ENCODE peak calls at places on chromosomes 3 and 15, in eight cellular contexts. A is NCI-H748 treated with DMSO at 0.1 percent for 48 hours; Z is RPMI7951; D is A172; O is activated T-helper 1 cell treated with anti-CD3 and anti-CD28 coated beads, Interleukin-12 subunit alpha, Interleukin-12 subunit beta, Interleukin-2, Interleukin-4 antibody, amounts not matched to agents 30 ng/mL and 10 ng/mL and 1 ng/mL, durations not matched to agents 14 hours and 24 hours and 36 hours; X is stimulated activated CD4-positive, alpha-beta T cell treated with anti-CD3 and anti-CD28 coated beads, Interleukin-2, amount 100 ng/mL, for 48 hours; G is HTR-8/SVneo; Y is Right ventricle myocardium superior. S is an unnamed sample.
A peak's percentile ranks its signal among the peaks of the same experiment; 100 is the strongest.

GRCh38 chr3:10757021-10757820 is 58.8 kb upstream of the SLC6A11 start:
- DNase-seq in A (no peak), Z (peak; percentile 69), D (peak; percentile 91), O (no peak), X (no peak), G (no peak), Y (no peak), S (peak; percentile 21)

GRCh38 chr3:107973152-107973551 is 117.7 kb downstream of the CD47 start:
- DNase-seq in A (no peak), Z (no peak), D (no peak), O (no peak), X (no peak), G (no peak), Y (no peak), S (no peak)

GRCh38 chr15:72146934-72147333 is 28.7 kb downstream of the SENP8 start:
- DNase-seq in A (no peak), Z (no peak), D (no peak), O (no peak), X (no peak), G (no peak), Y (no peak), S (no peak)

GRCh38 chr3:48558446-48559134 is 2.0 kb upstream of the PFKFB4 start:
- DNase-seq in A (no peak), Z (peak; percentile 91), D (peak; percentile 51), O (no peak), X (no peak), G (no peak), Y (peak; percentile 72), S (no peak)

GRCh38 chr15:70379938-70380337 is 282.2 kb upstream of the TLE3 start:
- DNase-seq in A (no peak), Z (no peak), D (no peak), O (no peak), X (no peak), G (no peak), Y (no peak), S (no peak)

GRCh38 chr3:8490079-8490552 is 11.5 kb upstream of the LMCD1 start:
- DNase-seq in A (no peak), Z (peak; percentile 87), D (peak; percentile 83), O (no peak), X (no peak), G (peak; percentile 68), Y (no peak), S (no peak)

GRCh38 chr3:122355612-122356011 is 27.4 kb downstream of the MIX23 start:
- DNase-seq in A (no peak), Z (no peak), D (no peak), O (no peak), X (no peak), G (no peak), Y (no peak), S (no peak)

GRCh38 chr3:51686056-51686455 is 15.0 kb downstream of the TEX264 start:
- DNase-seq in A (no peak), Z (no peak), D (no peak), O (no peak), X (no peak), G (no peak), Y (no peak), S (no peak)

GRCh38 chr3:155605571-155605970 is 139.3 kb downstream of the PLCH1 start:
- DNase-seq in A (no peak), Z (no peak), D (no peak), O (no peak), X (no peak), G (no peak), Y (no peak), S (no peak)

GRCh38 chr15:73941871-73942635 is 15.8 kb downstream of the LOXL1 start:
- DNase-seq in A (peak; percentile 1), Z (no peak), D (peak; percentile 85), O (no peak), X (no peak), G (no peak), Y (peak; percentile 36), S (peak; percentile 54)

GRCh38 chr15:66838671-66839239 is 136.7 kb downstream of the SMAD6 start:
- DNase-seq in A (no peak), Z (peak; percentile 50), D (peak; percentile 48), O (no peak), X (no peak), G (peak; percentile 44), Y (no peak), S (no peak)

GRCh38 chr3:129942296-129942695 is 32.2 kb upstream of the TRH start:
- DNase-seq in A (peak; percentile 8), Z (peak; percentile 53), D (peak; percentile 69), O (peak; percentile 6), X (peak; percentile 36), G (peak; percentile 76), Y (peak; percentile 69), S (peak; percentile 15)

GRCh38 chr3:31077826-31078225 is 183.4 kb upstream of the GADL1 start:
- DNase-seq in A (no peak), Z (peak; percentile 68), D (peak; percentile 49), O (no peak), X (no peak), G (no peak), Y (no peak), S (no peak)

GRCh38 chr3:153273767-153274443 is 111.9 kb downstream of the RAP2B start:
- DNase-seq in A (no peak), Z (no peak), D (no peak), O (no peak), X (no peak), G (peak; percentile 12), Y (no peak), S (no peak)

GRCh38 chr3:17553080-17553479 is 189.4 kb downstream of the TBC1D5 start:
- DNase-seq in A (no peak), Z (no peak), D (no peak), O (no peak), X (no peak), G (no peak), Y (no peak), S (no peak)

GRCh38 chr15:82909080-82909815 is 43.3 kb downstream of the HOMER2 start:
- DNase-seq in A (no peak), Z (no peak), D (no peak), O (no peak), X (no peak), G (no peak), Y (no peak), S (no peak)

GRCh38 chr3:42702066-42702951 is at the start of gene HHATL:
- DNase-seq in A (no peak), Z (no peak), D (no peak), O (no peak), X (no peak), G (no peak), Y (peak; percentile 84), S (no peak)

GRCh38 chr15:58396181-58396580 is 35.6 kb upstream of the LIPC start:
- DNase-seq in A (no peak), Z (peak; percentile 70), D (peak; percentile 35), O (no peak), X (no peak), G (no peak), Y (no peak), S (no peak)

GRCh38 chr15:43912208-43912607 is 85.4 kb downstream of the WDR76 start:
- DNase-seq in A (no peak), Z (peak; percentile 8), D (no peak), O (no peak), X (no peak), G (no peak), Y (no peak), S (no peak)

GRCh38 chr3:150515210-150515609 is 31.1 kb downstream of the SERP1 start:
- DNase-seq in A (no peak), Z (no peak), D (no peak), O (no peak), X (no peak), G (no peak), Y (no peak), S (no peak)

GRCh38 chr3:142802891-142803290 is 79.1 kb downstream of the TRPC1 start:
- DNase-seq in A (no peak), Z (no peak), D (no peak), O (no peak), X (no peak), G (no peak), Y (no peak), S (no peak)

GRCh38 chr15:95609096-95609495 is 721.4 kb upstream of the NR2F2 start:
- DNase-seq in A (no peak), Z (peak; percentile 9), D (no peak), O (no peak), X (no peak), G (no peak), Y (no peak), S (no peak)

GRCh38 chr15:90716317-90716975 is 700 bp upstream of the BLM start:
- DNase-seq in A (no peak), Z (peak; percentile 7), D (peak; percentile 23), O (no peak), X (no peak), G (no peak), Y (no peak), S (no peak)

GRCh38 chr15:85582719-85583089 is 202.3 kb downstream of the AKAP13 start:
- DNase-seq in A (no peak), Z (no peak), D (no peak), O (peak; percentile 67), X (no peak), G (no peak), Y (peak; percentile 63), S (peak; percentile 65)

GRCh38 chr15:44219073-44219472 is 24.0 kb upstream of the FRMD5 start:
- DNase-seq in A (peak; percentile 3), Z (no peak), D (no peak), O (no peak), X (no peak), G (no peak), Y (no peak), S (no peak)

GRCh38 chr3:42195879-42196330 is 70.1 kb downstream of the CCK start:
- DNase-seq in A (no peak), Z (no peak), D (no peak), O (no peak), X (no peak), G (no peak), Y (no peak), S (no peak)

GRCh38 chr15:27561816-27562215 is 537.3 kb downstream of the OCA2 start:
- DNase-seq in A (no peak), Z (no peak), D (no peak), O (no peak), X (no peak), G (no peak), Y (no peak), S (no peak)

GRCh38 chr3:44252332-44252731 is 10.6 kb downstream of the TOPAZ1 start:
- DNase-seq in A (no peak), Z (no peak), D (no peak), O (no peak), X (no peak), G (no peak), Y (no peak), S (no peak)

GRCh38 chr3:136353461-136353860 is 103.3 kb downstream of the PCCB start:
- DNase-seq in A (no peak), Z (no peak), D (no peak), O (peak; percentile 6), X (no peak), G (no peak), Y (no peak), S (no peak)